ENCODE peak calls at places on chromosomes 11 and 22, in six cellular contexts. Z is tibial artery, G is GM20000, V is pancreas, O is WERI-Rb-1, J is WTC11. H is an unnamed sample.

GRCh38 chr22:23300476-23300875 is 120.2 kb downstream of the BCR start:
- DNase-seq in G (no peak), J (no peak), V (peak; percentile 36), O (no peak), Z (no peak), H (no peak)

GRCh38 chr11:109911488-109911887 is 181.7 kb upstream of the ZC3H12C start:
- DNase-seq in V (no peak), Z (no peak), J (no peak), O (no peak), G (no peak), H (no peak)

GRCh38 chr22:23183107-23183698 is 2.9 kb downstream of the BCR start:
- DNase-seq in G (no peak), O (peak; percentile 88), J (peak; percentile 86), Z (peak; percentile 60), V (no peak), H (peak; percentile 47)

GRCh38 chr11:72238040-72238450 is 5.9 kb downstream of the PHOX2A start:
- DNase-seq in V (peak; percentile 78), Z (no peak), J (peak; percentile 94), G (peak; percentile 91), O (peak; percentile 77), H (peak; percentile 60)

GRCh38 chr22:26406118-26406517 is 22.9 kb upstream of the ASPHD2 start:
- DNase-seq in G (no peak), V (no peak), Z (no peak), J (no peak), O (no peak), H (no peak)

GRCh38 chr11:50102916-50103315 is 70.2 kb downstream of the OR4C45 start:
- DNase-seq in Z (no peak), O (no peak), V (no peak), J (no peak), G (no peak), H (no peak)

GRCh38 chr22:37244114-37244921 is at the start of gene RAC2:
- DNase-seq in V (no peak), Z (peak; percentile 56), G (peak; percentile 80), J (peak; percentile 57), O (peak; percentile 52), H (peak; percentile 74)

GRCh38 chr11:113148652-113149051 is 165.7 kb upstream of the TTC12 start:
- DNase-seq in J (no peak), V (no peak), Z (no peak), O (no peak), G (no peak), H (no peak)

GRCh38 chr11:114942207-114942606 is 263.9 kb downstream of the NXPE2 start:
- DNase-seq in G (no peak), J (no peak), V (no peak), Z (no peak), O (no peak), H (no peak)

GRCh38 chr11:33635161-33635560 is 65.5 kb downstream of the C11orf91 start:
- DNase-seq in G (no peak), V (no peak), Z (no peak), J (no peak), O (no peak), H (peak; percentile 90)

GRCh38 chr11:40819230-40819629 is 640.2 kb downstream of the LRRC4C start:
- DNase-seq in Z (no peak), G (no peak), J (peak; percentile 14), O (no peak), V (no peak), H (peak; percentile 6)

GRCh38 chr11:47489395-47489755 is 40.4 kb upstream of the RAPSN start:
- DNase-seq in Z (no peak), G (no peak), O (no peak), V (no peak), J (no peak), H (no peak)

GRCh38 chr22:41857860-41858199 is 24.9 kb downstream of the SREBF2 start:
- DNase-seq in V (no peak), J (no peak), G (no peak), Z (no peak), O (no peak), H (no peak)
- TF ChIP-seq CTCF in V (no peak), J (no peak), G (no peak), Z (no peak), O (no peak), H (no peak)

GRCh38 chr22:41334951-41335635 is 33.8 kb downstream of the ZC3H7B start:
- DNase-seq in V (no peak), Z (no peak), G (no peak), J (no peak), O (no peak), H (no peak)
- TF ChIP-seq CTCF in V (no peak), Z (no peak), G (no peak), J (no peak), O (no peak), H (no peak)

GRCh38 chr11:128553662-128554392 is 33.5 kb downstream of the ETS1 start:
- DNase-seq in G (no peak), O (peak; percentile 37), V (no peak), J (no peak), Z (no peak), H (peak; percentile 27)
- TF ChIP-seq CTCF in G (peak; percentile 59), O (peak; percentile 59), V (no peak), J (no peak), Z (peak; percentile 12), H (no peak)

GRCh38 chr11:69640260-69640994 is 529 bp upstream of the CCND1 start:
- DNase-seq in O (no peak), V (peak; percentile 67), Z (no peak), G (no peak), J (no peak), H (peak; percentile 53)
- TF ChIP-seq CTCF in O (no peak), V (no peak), Z (no peak), G (no peak), J (no peak), H (no peak)

DNA sequence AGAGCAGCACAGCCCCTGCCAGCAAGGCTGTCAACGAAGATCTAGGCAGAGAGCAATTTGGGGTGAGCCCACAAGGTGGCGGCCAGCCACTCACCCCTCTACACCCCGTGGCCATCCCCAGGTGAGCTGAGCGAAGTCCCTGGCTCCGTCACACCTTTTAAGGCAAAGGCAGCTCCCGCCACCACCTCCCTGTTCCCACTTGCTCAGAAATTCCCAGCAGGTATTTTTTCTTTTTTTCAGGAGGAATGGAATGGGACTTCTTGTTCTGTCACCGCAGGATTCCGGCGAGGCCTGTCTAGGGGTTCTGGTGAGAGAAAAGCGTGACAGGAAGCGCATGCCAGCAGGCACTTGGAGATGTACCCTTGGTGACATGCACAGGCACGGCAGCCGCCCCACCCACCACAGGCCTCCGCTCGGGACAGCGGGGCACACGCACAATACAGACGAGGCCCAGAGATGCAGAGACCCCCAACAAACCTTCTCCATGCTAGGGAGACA is 10.0 kb downstream of the RPL3 start:
- DNase-seq in V (peak; percentile 52), O (no peak), G (no peak), J (peak; percentile 70), Z (no peak), H (peak; percentile 60)
- TF ChIP-seq CTCF in V (no peak), O (peak; percentile 46), G (no peak), J (no peak), Z (no peak), H (peak; percentile 59)

GRCh38 chr11:44527476-44527875 is 38.0 kb upstream of the CD82 start:
- DNase-seq in G (no peak), Z (no peak), J (no peak), O (no peak), V (no peak), H (no peak)
- TF ChIP-seq CTCF in G (no peak), Z (no peak), J (no peak), O (no peak), V (no peak), H (no peak)

GRCh38 chr11:64262271-64263002 is 11.1 kb downstream of the PLCB3 start:
- DNase-seq in O (no peak), G (no peak), J (no peak), Z (no peak), V (peak; percentile 76), H (no peak)
- TF ChIP-seq CTCF in O (no peak), G (no peak), J (no peak), Z (no peak), V (no peak), H (no peak)